ENCODE peak calls at places on chromosomes 4 and X, in six cellular contexts. One of them, this sample, is unnamed.

GRCh38 chrX:9873952-9874351 is 87.7 kb downstream of the SHROOM2 start:
- DNase-seq in HFF-Myc: no peak
- DNase-seq in astrocyte of the cerebellum: no peak
- DNase-seq in OCI-LY7: peak
- DNase-seq in sigmoid colon: no peak
- DNase-seq in suprapubic skin: no peak
- DNase-seq in this sample: no peak

GRCh38 chr4:40564004-40564403 is 65.7 kb downstream of the RBM47 start:
- DNase-seq in HFF-Myc: no peak
- DNase-seq in astrocyte of the cerebellum: no peak
- DNase-seq in OCI-LY7: no peak
- DNase-seq in sigmoid colon: no peak
- DNase-seq in suprapubic skin: no peak
- DNase-seq in this sample: no peak

GRCh38 chrX:123422875-123423274 is 238.8 kb downstream of the GRIA3 start:
- DNase-seq in HFF-Myc: no peak
- DNase-seq in astrocyte of the cerebellum: no peak
- DNase-seq in OCI-LY7: peak
- DNase-seq in sigmoid colon: no peak
- DNase-seq in suprapubic skin: no peak
- DNase-seq in this sample: peak

GRCh38 chrX:10011261-10011931 is 44.2 kb downstream of the CLDN34 start:
- DNase-seq in HFF-Myc: no peak
- DNase-seq in astrocyte of the cerebellum: no peak
- DNase-seq in OCI-LY7: no peak
- DNase-seq in sigmoid colon: peak
- DNase-seq in suprapubic skin: no peak
- DNase-seq in this sample: peak

GRCh38 chr4:33930497-33930896 is 2313.8 kb downstream of the ARAP2 start:
- DNase-seq in HFF-Myc: no peak
- DNase-seq in astrocyte of the cerebellum: peak
- DNase-seq in OCI-LY7: no peak
- DNase-seq in sigmoid colon: no peak
- DNase-seq in suprapubic skin: no peak
- DNase-seq in this sample: peak

GRCh38 chrX:14032383-14032782 is 2.7 kb upstream of the GEMIN8 start:
- DNase-seq in HFF-Myc: no peak
- DNase-seq in astrocyte of the cerebellum: peak
- DNase-seq in OCI-LY7: peak
- DNase-seq in sigmoid colon: no peak
- DNase-seq in suprapubic skin: no peak
- DNase-seq in this sample: peak

GRCh38 chr4:15920723-15921591 is 17.6 kb downstream of the FGFBP1 start:
- DNase-seq in HFF-Myc: peak
- DNase-seq in astrocyte of the cerebellum: peak
- DNase-seq in OCI-LY7: no peak
- DNase-seq in sigmoid colon: no peak
- DNase-seq in suprapubic skin: no peak
- DNase-seq in this sample: peak

GRCh38 chr4:127641524-127641923 is 8.8 kb downstream of the INTU start:
- DNase-seq in HFF-Myc: no peak
- DNase-seq in astrocyte of the cerebellum: no peak
- DNase-seq in OCI-LY7: no peak
- DNase-seq in sigmoid colon: no peak
- DNase-seq in suprapubic skin: no peak
- DNase-seq in this sample: peak

GRCh38 chrX:70445197-70445656 is 592 bp downstream of the DLG3 start:
- DNase-seq in HFF-Myc: no peak
- DNase-seq in astrocyte of the cerebellum: no peak
- DNase-seq in OCI-LY7: no peak
- DNase-seq in sigmoid colon: no peak
- DNase-seq in suprapubic skin: no peak
- DNase-seq in this sample: no peak

DNA sequence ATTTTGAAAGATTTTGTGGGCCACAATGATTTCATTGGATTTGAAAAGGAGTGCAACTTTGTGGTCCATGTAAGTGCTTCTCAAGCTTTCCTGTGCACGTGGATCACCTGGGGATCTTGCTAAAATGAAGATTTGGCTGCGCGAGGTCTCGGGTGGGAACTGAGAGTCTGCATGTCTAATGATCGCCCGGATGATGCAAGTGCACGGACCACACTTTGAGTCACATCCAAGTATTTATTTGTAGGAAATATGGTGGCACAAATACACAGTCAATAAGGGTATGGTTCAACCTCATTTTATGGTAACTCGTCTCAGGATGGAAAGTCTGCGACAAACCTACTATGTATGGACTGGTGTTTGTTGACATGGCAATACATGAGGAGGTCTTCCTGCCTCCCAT is 899 bp downstream of the BMX start:
- DNase-seq in HFF-Myc: no peak
- DNase-seq in astrocyte of the cerebellum: no peak
- DNase-seq in OCI-LY7: no peak
- DNase-seq in sigmoid colon: no peak
- DNase-seq in suprapubic skin: no peak
- DNase-seq in this sample: no peak
- H3K4me3 ChIP-seq in HFF-Myc: no peak
- H3K4me3 ChIP-seq in astrocyte of the cerebellum: no peak
- H3K4me3 ChIP-seq in OCI-LY7: no peak
- H3K4me3 ChIP-seq in sigmoid colon: no peak
- H3K4me3 ChIP-seq in suprapubic skin: no peak
- H3K4me3 ChIP-seq in this sample: no peak

DNA sequence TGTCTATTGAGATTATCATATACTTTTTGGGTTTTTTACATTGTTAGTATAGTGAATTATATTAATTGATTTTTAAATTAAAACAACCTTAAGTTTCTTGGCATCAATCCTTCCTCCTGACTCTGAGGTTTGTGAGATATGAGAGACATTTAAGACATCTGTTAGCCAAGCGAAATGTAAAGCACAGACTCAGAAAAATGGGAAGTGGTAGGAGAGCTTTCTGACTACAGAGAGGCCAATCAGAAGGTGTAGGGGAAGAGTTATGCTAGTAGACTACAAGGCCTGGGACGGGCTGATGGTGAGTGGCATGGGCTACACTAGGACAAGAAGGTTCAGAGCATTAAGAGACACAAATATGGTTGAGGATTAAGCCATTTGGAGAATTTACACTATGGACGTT is 255.4 kb downstream of the PRDM5 start:
- DNase-seq in HFF-Myc: no peak
- DNase-seq in astrocyte of the cerebellum: no peak
- DNase-seq in OCI-LY7: no peak
- DNase-seq in sigmoid colon: no peak
- DNase-seq in suprapubic skin: no peak
- DNase-seq in this sample: no peak
- TF ChIP-seq CTCF in HFF-Myc: no peak
- TF ChIP-seq CTCF in astrocyte of the cerebellum: no peak
- TF ChIP-seq CTCF in OCI-LY7: no peak
- TF ChIP-seq CTCF in sigmoid colon: no peak
- TF ChIP-seq CTCF in suprapubic skin: no peak
- TF ChIP-seq CTCF in this sample: no peak

GRCh38 chrX:147914609-147915008 is 2.9 kb downstream of the FMR1 start:
- DNase-seq in HFF-Myc: no peak
- DNase-seq in astrocyte of the cerebellum: no peak
- DNase-seq in OCI-LY7: no peak
- DNase-seq in sigmoid colon: no peak
- DNase-seq in suprapubic skin: no peak
- DNase-seq in this sample: no peak
- H3K4me3 ChIP-seq in HFF-Myc: no peak
- H3K4me3 ChIP-seq in astrocyte of the cerebellum: no peak
- H3K4me3 ChIP-seq in OCI-LY7: peak
- H3K4me3 ChIP-seq in sigmoid colon: no peak
- H3K4me3 ChIP-seq in suprapubic skin: no peak
- H3K4me3 ChIP-seq in this sample: no peak

GRCh38 chr4:3303445-3303824 is 10.6 kb downstream of the RGS12 start:
- DNase-seq in HFF-Myc: no peak
- DNase-seq in astrocyte of the cerebellum: no peak
- DNase-seq in OCI-LY7: no peak
- DNase-seq in sigmoid colon: no peak
- DNase-seq in suprapubic skin: no peak
- DNase-seq in this sample: no peak
- TF ChIP-seq CTCF in HFF-Myc: no peak
- TF ChIP-seq CTCF in astrocyte of the cerebellum: no peak
- TF ChIP-seq CTCF in OCI-LY7: no peak
- TF ChIP-seq CTCF in sigmoid colon: no peak
- TF ChIP-seq CTCF in suprapubic skin: no peak
- TF ChIP-seq CTCF in this sample: no peak

GRCh38 chrX:48576108-48576507 is 1.8 kb downstream of the RBM3 start:
- DNase-seq in HFF-Myc: no peak
- DNase-seq in astrocyte of the cerebellum: no peak
- DNase-seq in OCI-LY7: no peak
- DNase-seq in sigmoid colon: no peak
- DNase-seq in suprapubic skin: no peak
- DNase-seq in this sample: no peak
- H3K4me3 ChIP-seq in HFF-Myc: peak
- H3K4me3 ChIP-seq in astrocyte of the cerebellum: peak
- H3K4me3 ChIP-seq in OCI-LY7: peak
- H3K4me3 ChIP-seq in sigmoid colon: no peak
- H3K4me3 ChIP-seq in suprapubic skin: peak
- H3K4me3 ChIP-seq in this sample: peak

DNA sequence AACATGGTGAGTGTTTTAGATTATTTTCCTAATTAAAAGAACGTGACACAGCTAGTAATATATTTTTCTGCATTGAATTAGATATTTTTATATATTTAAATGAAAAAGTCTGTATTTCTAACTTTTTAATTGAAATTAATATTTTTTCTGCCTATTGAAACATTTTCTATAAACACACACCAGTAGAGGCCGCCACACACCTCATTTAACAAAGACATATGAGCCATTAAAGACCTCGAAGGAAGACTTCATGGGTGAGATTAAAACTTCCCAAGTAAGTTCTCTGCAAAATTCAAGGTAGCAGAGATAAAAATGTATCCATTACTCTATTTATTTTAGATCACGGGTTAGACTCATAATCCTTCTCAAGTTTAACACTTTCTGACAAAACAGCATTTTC is 8.3 kb downstream of the SLITRK2 start:
- DNase-seq in HFF-Myc: no peak
- DNase-seq in astrocyte of the cerebellum: no peak
- DNase-seq in OCI-LY7: peak
- DNase-seq in sigmoid colon: no peak
- DNase-seq in suprapubic skin: no peak
- DNase-seq in this sample: peak
- TF ChIP-seq CTCF in HFF-Myc: no peak
- TF ChIP-seq CTCF in astrocyte of the cerebellum: peak
- TF ChIP-seq CTCF in OCI-LY7: peak
- TF ChIP-seq CTCF in sigmoid colon: no peak
- TF ChIP-seq CTCF in suprapubic skin: no peak
- TF ChIP-seq CTCF in this sample: no peak

DNA sequence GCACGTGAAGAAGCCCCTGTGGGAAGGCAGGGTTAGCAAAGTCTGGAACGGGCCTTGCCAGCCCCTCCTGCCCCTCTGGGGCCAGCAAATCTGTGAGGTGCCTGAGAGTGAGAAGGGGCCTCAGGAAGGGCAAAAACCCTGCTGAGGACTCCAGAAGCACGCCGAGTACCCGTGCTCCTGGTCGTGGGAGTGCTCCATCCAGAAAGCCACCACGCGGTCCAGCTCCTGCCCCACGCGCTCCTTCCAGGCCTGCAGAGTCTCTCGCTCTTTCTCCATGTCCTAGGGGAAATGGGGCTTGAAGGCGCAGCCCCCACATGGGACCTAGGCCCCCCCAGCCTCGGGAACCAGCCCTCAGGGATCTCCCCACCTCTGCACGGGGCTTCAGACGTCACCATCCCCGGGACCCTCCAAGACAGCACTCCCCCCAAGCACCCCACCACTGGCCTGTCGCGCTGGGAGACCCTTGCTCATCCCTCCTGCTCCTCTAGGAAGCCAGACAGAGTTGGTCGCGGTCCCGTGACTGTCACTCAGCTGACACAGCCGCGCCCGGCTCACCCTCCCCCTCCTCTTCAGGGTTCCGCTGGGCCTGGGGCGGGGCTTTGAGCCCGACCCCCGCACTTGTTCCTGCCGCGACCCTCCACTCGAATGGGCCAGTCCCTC is at the start of gene RENBP:
- DNase-seq in HFF-Myc: no peak
- DNase-seq in astrocyte of the cerebellum: no peak
- DNase-seq in OCI-LY7: peak
- DNase-seq in sigmoid colon: no peak
- DNase-seq in suprapubic skin: no peak
- DNase-seq in this sample: no peak
- H3K4me3 ChIP-seq in HFF-Myc: no peak
- H3K4me3 ChIP-seq in astrocyte of the cerebellum: no peak
- H3K4me3 ChIP-seq in OCI-LY7: peak
- H3K4me3 ChIP-seq in sigmoid colon: peak
- H3K4me3 ChIP-seq in suprapubic skin: peak
- H3K4me3 ChIP-seq in this sample: no peak

GRCh38 chrX:119288890-119289393 is 52.9 kb downstream of the PGRMC1 start:
- DNase-seq in HFF-Myc: no peak
- DNase-seq in astrocyte of the cerebellum: no peak
- DNase-seq in OCI-LY7: no peak
- DNase-seq in sigmoid colon: no peak
- DNase-seq in suprapubic skin: no peak
- DNase-seq in this sample: no peak
- TF ChIP-seq CTCF in HFF-Myc: no peak
- TF ChIP-seq CTCF in astrocyte of the cerebellum: no peak
- TF ChIP-seq CTCF in OCI-LY7: no peak
- TF ChIP-seq CTCF in sigmoid colon: no peak
- TF ChIP-seq CTCF in suprapubic skin: no peak
- TF ChIP-seq CTCF in this sample: no peak

GRCh38 chr4:665751-666435 is 8.2 kb downstream of the ATP5ME start:
- DNase-seq in HFF-Myc: no peak
- DNase-seq in astrocyte of the cerebellum: no peak
- DNase-seq in OCI-LY7: no peak
- DNase-seq in sigmoid colon: peak
- DNase-seq in suprapubic skin: no peak
- DNase-seq in this sample: no peak

GRCh38 chr4:664713-665231 is 9.3 kb downstream of the ATP5ME start:
- DNase-seq in HFF-Myc: no peak
- DNase-seq in astrocyte of the cerebellum: no peak
- DNase-seq in OCI-LY7: no peak
- DNase-seq in sigmoid colon: peak
- DNase-seq in suprapubic skin: no peak
- DNase-seq in this sample: no peak

GRCh38 chr4:666436-666810 is 7.7 kb downstream of the ATP5ME start:
- DNase-seq in HFF-Myc: no peak
- DNase-seq in astrocyte of the cerebellum: no peak
- DNase-seq in OCI-LY7: no peak
- DNase-seq in sigmoid colon: peak
- DNase-seq in suprapubic skin: no peak
- DNase-seq in this sample: no peak

GRCh38 chr4:666822-667544 is 7.1 kb downstream of the ATP5ME start:
- DNase-seq in HFF-Myc: no peak
- DNase-seq in astrocyte of the cerebellum: no peak
- DNase-seq in OCI-LY7: no peak
- DNase-seq in sigmoid colon: peak
- DNase-seq in suprapubic skin: no peak
- DNase-seq in this sample: no peak

DNA sequence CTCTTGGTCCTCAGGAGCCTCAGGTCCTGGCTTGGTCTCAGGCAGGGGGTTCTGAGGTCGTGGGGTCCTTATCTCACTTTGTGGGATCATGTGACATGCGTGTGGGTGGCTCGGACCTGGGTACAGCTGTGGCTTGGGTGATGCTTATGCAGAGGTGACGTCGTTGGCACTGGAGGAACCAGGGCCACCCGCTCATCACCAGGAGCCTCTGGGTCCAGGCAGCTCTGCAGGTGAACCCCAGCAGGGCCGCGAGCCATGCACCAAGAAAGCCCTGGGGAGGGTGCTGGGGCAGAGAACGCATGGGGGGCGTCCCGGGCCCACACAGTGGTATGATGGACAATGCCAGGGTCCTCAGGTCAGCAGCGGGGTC is 8.7 kb downstream of the ATP5ME start:
- DNase-seq in HFF-Myc: no peak
- DNase-seq in astrocyte of the cerebellum: no peak
- DNase-seq in OCI-LY7: no peak
- DNase-seq in sigmoid colon: peak
- DNase-seq in suprapubic skin: no peak
- DNase-seq in this sample: no peak
- H3K4me3 ChIP-seq in HFF-Myc: no peak
- H3K4me3 ChIP-seq in astrocyte of the cerebellum: no peak
- H3K4me3 ChIP-seq in OCI-LY7: no peak
- H3K4me3 ChIP-seq in sigmoid colon: no peak
- H3K4me3 ChIP-seq in suprapubic skin: no peak
- H3K4me3 ChIP-seq in this sample: no peak